ENCODE peak calls at places on chromosomes 2 and 18, in four cellular contexts. G is NCI-H1930, D is EH, M is T-helper 2 cell. X is an unnamed sample.

GRCh38 chr2:201471732-201472395 is 20.3 kb downstream of the STRADB start:
- DNase-seq in G (no peak), D (peak; percentile 70), M (no peak), X (no peak)

GRCh38 chr2:182906454-182906853 is 40.0 kb upstream of the FRZB start:
- DNase-seq in G (no peak), D (no peak), M (no peak), X (no peak)

GRCh38 chr18:69659142-69659651 is 258.5 kb downstream of the DOK6 start:
- DNase-seq in G (no peak), D (no peak), M (no peak), X (no peak)

GRCh38 chr2:98465456-98466201 is 21.0 kb downstream of the INPP4A start:
- DNase-seq in G (no peak), D (peak; percentile 55), M (peak; percentile 94), X (no peak)

GRCh38 chr2:203338322-203338721 is 10.1 kb downstream of the ABI2 start:
- DNase-seq in G (no peak), D (no peak), M (no peak), X (no peak)

GRCh38 chr2:200235533-200235932 is 71.0 kb upstream of the SPATS2L start:
- DNase-seq in G (no peak), D (no peak), M (no peak), X (no peak)

GRCh38 chr2:178635897-178636296 is 155.6 kb downstream of the PLEKHA3 start:
- DNase-seq in G (no peak), D (no peak), M (no peak), X (no peak)

GRCh38 chr18:7147399-7147798 is 29.8 kb upstream of the LAMA1 start:
- DNase-seq in G (no peak), D (no peak), M (no peak), X (no peak)

GRCh38 chr2:229129738-229130371 is 141.2 kb downstream of the PID1 start:
- DNase-seq in G (no peak), D (peak; percentile 29), M (no peak), X (no peak)

GRCh38 chr2:135299656-135300244 is 231.3 kb downstream of the ZRANB3 start:
- DNase-seq in G (no peak), D (peak; percentile 56), M (peak; percentile 4), X (no peak)

GRCh38 chr2:67572721-67573485 is 175.8 kb downstream of the ETAA1 start:
- DNase-seq in G (no peak), D (peak; percentile 59), M (no peak), X (no peak)

GRCh38 chr2:73999881-74000597 is 15.3 kb downstream of the TET3 start:
- DNase-seq in G (no peak), D (peak; percentile 58), M (no peak), X (no peak)

GRCh38 chr2:38428940-38429339 is 51.9 kb upstream of the ATL2 start:
- DNase-seq in G (no peak), D (no peak), M (no peak), X (no peak)

GRCh38 chr18:11826836-11827235 is 24.4 kb upstream of the CHMP1B start:
- DNase-seq in G (no peak), D (no peak), M (no peak), X (no peak)

GRCh38 chr2:78979380-78980238 is 45.9 kb upstream of the REG3G start:
- DNase-seq in G (peak; percentile 2), D (no peak), M (peak; percentile 12), X (peak; percentile 23)

GRCh38 chr2:215654177-215654850 is 218.4 kb upstream of the FN1 start:
- DNase-seq in G (no peak), D (peak; percentile 82), M (no peak), X (no peak)

GRCh38 chr18:36519358-36519757 is 221.8 kb downstream of the FHOD3 start:
- DNase-seq in G (no peak), D (peak; percentile 76), M (no peak), X (no peak)